ENCODE peak calls at places on chromosomes 4 and X, in seven cellular contexts. Z, X, I, K, C, E and B are unnamed samples. For H3K27me3, the result is how much of the 10 kb centered on the place peaks cover.

GRCh38 chr4:23373269-23373668 is 516.6 kb downstream of the PPARGC1A start:
- DNase-seq in Z (peak), I (peak), C (peak), X (no peak), E (peak), K (no peak), B (peak)

GRCh38 chrX:31099536-31100090 is 27.8 kb upstream of the FTHL17 start:
- DNase-seq in E (no peak), C (no peak), Z (no peak), K (no peak), I (no peak), X (no peak), B (no peak)

GRCh38 chr4:64538219-64538618 is 129.0 kb upstream of the TECRL start:
- DNase-seq in E (no peak), C (no peak), K (peak), X (no peak), Z (no peak), I (no peak), B (no peak)

GRCh38 chr4:169092889-169093522 is 83.0 kb upstream of the CBR4 start:
- DNase-seq in I (no peak), X (no peak), E (no peak), K (no peak), C (no peak), Z (no peak), B (no peak)

GRCh38 chr4:105520819-105521790 is 31.3 kb upstream of the ARHGEF38 start:
- DNase-seq in K (peak), C (peak), E (peak), Z (no peak), I (no peak), X (no peak), B (peak)

GRCh38 chrX:15173411-15173810 is 96.5 kb downstream of the ASB9 start:
- DNase-seq in E (no peak), Z (no peak), K (no peak), I (no peak), C (peak), X (no peak), B (no peak)

GRCh38 chr4:2745981-2746806 is 9.9 kb downstream of the TNIP2 start:
- DNase-seq in X (peak), E (peak), C (peak), I (peak), Z (peak), K (no peak), B (peak)

GRCh38 chr4:153153339-153153851 is 50.8 kb upstream of the TRIM2 start:
- DNase-seq in C (peak), E (peak), I (peak), X (peak), K (peak), Z (peak), B (no peak)

GRCh38 chr4:109600431-109600830 is 40.4 kb downstream of the MCUB start:
- DNase-seq in C (no peak), X (no peak), I (no peak), E (no peak), K (no peak), Z (no peak), B (no peak)

GRCh38 chrX:16836371-16836770 is 33.8 kb downstream of the RBBP7 start:
- DNase-seq in X (no peak), I (peak), K (no peak), Z (no peak), C (peak), E (no peak), B (no peak)

GRCh38 chr4:153538408-153539057 is 72.4 kb downstream of the TMEM131L start:
- DNase-seq in K (no peak), X (peak), C (no peak), E (no peak), Z (no peak), I (no peak), B (no peak)

GRCh38 chrX:9876205-9876604 is 90.0 kb downstream of the SHROOM2 start:
- DNase-seq in K (no peak), Z (no peak), E (no peak), C (no peak), I (no peak), X (no peak), B (no peak)

GRCh38 chrX:110045988-110046387 is 43.1 kb downstream of the TMEM164 start:
- DNase-seq in X (no peak), E (no peak), K (no peak), C (no peak), I (no peak), Z (no peak), B (no peak)

GRCh38 chr4:109164011-109164410 is 138.4 kb downstream of the COL25A1 start:
- DNase-seq in X (no peak), E (no peak), C (peak), Z (no peak), K (no peak), I (no peak), B (peak)

GRCh38 chr4:5366421-5366820 is 315.1 kb downstream of the STK32B start:
- DNase-seq in E (no peak), X (no peak), C (peak), I (no peak), K (no peak), Z (no peak), B (no peak)

GRCh38 chrX:127037179-127037578 is 217.7 kb downstream of the PRR32 start:
- DNase-seq in C (no peak), K (no peak), I (no peak), E (no peak), Z (no peak), X (no peak), B (no peak)

GRCh38 chr4:118981171-118981838 is 92.7 kb downstream of the SYNPO2 start:
- DNase-seq in X (no peak), Z (no peak), C (peak), K (no peak), E (no peak), I (no peak), B (no peak)

GRCh38 chr4:120749445-120750151 is 172.9 kb downstream of the PRDM5 start:
- DNase-seq in E (no peak), I (no peak), K (no peak), Z (no peak), C (no peak), X (no peak), B (no peak)

GRCh38 chr4:188107931-188108843 is 1.2 kb downstream of the TRIML2 start:
- DNase-seq in K (no peak), I (no peak), E (no peak), C (peak), X (no peak), Z (no peak), B (no peak)

GRCh38 chrX:128816919-128817318 is 706.4 kb downstream of the SMARCA1 start:
- DNase-seq in E (no peak), C (no peak), Z (no peak), I (no peak), X (no peak), K (no peak), B (no peak)

GRCh38 chrX:71945435-71945834 is 34.8 kb downstream of the NHSL2 start:
- DNase-seq in Z (no peak), E (no peak), X (no peak), K (no peak), I (no peak), C (no peak), B (no peak)

GRCh38 chrX:71941771-71942170 is 31.1 kb downstream of the NHSL2 start:
- DNase-seq in I (no peak), E (peak), X (no peak), K (no peak), Z (no peak), C (peak), B (no peak)

GRCh38 chrX:71941145-71941544 is 30.5 kb downstream of the NHSL2 start:
- DNase-seq in C (peak), Z (no peak), I (no peak), E (no peak), K (no peak), X (no peak), B (no peak)

GRCh38 chrX:71949363-71949762 is 38.7 kb downstream of the NHSL2 start:
- DNase-seq in I (no peak), Z (no peak), X (no peak), E (no peak), K (no peak), C (no peak), B (no peak)

DNA sequence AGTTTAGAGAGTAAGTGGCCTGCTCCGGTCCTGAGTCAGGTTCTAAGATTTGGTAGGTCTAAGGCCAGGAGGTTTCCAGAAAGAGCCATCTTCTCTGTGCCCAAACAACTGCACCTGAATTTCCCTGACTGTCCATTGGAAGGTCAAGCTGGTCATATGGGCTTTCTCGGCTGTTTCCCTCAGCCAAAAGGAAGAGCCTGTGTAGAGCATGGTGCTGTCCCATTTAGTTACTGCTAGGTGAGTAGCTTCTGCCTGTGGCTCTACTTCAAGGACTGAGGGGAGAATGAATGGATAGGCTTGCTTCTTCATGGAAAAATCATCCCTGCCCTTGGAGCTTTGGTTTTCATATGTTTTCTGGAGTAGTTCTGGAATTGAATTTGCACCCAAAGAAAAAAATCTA is 33.7 kb downstream of the NHSL2 start:
- DNase-seq in E (no peak), Z (no peak), K (no peak), C (no peak), X (no peak), I (no peak), B (no peak)
- H3K27me3 ChIP-seq in E (under half), Z (under half), K (under half), C (under half), X (under half), I (under half), B (under half)

DNA sequence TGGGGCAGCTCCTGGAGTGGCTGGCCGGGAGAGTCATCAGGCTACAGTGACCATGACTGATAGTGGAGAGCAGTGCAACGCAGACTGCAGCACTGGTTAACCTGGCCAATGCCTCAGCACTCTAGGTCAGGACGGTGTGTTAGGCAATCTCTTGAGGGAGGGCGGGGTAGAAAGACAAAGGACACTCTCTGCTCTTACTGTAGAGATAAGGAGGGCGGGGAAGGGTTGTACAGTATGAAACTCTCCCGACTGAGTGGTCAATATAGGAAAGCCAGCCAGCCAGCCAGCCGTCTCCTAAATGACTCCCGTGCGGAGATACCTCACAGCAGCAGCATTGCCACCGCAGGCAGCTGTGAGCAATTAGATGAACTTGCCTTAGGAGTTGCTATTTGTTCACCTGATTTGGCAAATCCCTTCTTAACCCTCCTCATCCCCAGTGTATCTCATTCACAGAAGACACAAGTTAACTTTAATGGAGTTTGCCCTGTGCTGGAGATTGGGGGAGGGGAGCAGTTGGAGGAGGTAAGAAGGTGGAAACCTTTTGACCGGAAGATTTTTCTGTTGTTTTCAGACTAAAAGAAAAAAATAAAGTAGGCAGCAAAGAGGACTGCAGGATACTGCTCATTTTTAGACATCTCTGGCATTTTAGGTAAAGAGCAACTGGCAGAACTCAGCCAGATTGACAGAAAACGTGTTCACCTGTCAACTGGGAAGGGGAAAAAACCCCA is 330.5 kb downstream of the HNRNPD start:
- DNase-seq in C (no peak), K (no peak), X (no peak), E (no peak), I (peak), Z (no peak), B (no peak)
- H3K27me3 ChIP-seq in C (under half), K (under half), X (under half), E (under half), I (under half), Z (half or more), B (under half)

GRCh38 chr4:81049861-81050423 is 19.4 kb downstream of the BMP3 start:
- DNase-seq in I (no peak), E (no peak), X (no peak), K (no peak), Z (no peak), C (no peak), B (no peak)
- H3K27me3 ChIP-seq in I (under half), E (under half), X (under half), K (under half), Z (under half), C (under half), B (under half)

DNA sequence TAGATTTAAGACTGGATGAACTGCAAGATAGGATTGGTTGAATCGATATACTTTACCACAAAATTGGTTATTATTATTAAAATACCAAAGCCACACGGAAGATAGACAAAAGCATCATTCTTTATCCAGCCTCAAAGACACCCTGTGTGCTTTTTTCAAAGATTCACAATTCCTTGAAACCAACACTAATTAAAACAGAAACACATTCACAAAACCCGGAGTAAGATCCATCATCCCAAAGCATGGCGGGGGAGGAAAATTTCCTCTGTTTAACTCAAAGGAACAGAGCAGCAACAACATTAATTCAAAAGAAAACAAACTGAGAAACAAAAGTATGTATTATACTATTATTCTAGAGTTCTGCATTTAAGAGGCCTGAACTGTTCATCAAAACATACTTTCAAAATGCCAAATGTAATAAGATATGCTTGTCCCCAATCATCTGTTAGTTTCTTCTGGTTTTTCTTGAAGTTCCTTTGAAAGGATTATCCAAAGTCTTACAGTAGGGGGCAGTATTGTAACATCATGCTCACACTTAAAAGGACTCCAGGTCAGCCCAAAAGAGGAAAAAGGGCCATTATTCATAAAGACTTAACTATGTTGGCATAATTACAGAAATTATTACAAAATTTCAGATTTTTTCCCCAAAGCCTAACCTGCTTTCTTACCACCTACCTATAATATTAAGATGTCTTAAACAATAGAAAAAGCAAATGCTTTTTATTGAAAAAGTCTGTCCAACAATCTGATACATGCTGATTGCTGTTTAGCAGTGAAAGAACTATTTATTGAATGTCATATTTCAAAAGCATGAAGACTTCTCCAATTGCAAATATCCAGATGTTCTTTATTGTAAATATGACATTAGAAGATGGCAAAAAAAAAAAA is 168.7 kb downstream of the SCFD2 start:
- DNase-seq in C (peak), E (no peak), K (peak), X (no peak), Z (no peak), I (no peak), B (peak)
- H3K27me3 ChIP-seq in C (under half), E (under half), K (under half), X (under half), Z (under half), I (under half), B (under half)

GRCh38 chr4:7141151-7141550 is 51.2 kb upstream of the SORCS2 start:
- DNase-seq in Z (no peak), X (no peak), E (no peak), C (no peak), K (no peak), I (no peak), B (no peak)
- H3K27me3 ChIP-seq in Z (under half), X (under half), E (under half), C (under half), K (under half), I (under half), B (under half)

DNA sequence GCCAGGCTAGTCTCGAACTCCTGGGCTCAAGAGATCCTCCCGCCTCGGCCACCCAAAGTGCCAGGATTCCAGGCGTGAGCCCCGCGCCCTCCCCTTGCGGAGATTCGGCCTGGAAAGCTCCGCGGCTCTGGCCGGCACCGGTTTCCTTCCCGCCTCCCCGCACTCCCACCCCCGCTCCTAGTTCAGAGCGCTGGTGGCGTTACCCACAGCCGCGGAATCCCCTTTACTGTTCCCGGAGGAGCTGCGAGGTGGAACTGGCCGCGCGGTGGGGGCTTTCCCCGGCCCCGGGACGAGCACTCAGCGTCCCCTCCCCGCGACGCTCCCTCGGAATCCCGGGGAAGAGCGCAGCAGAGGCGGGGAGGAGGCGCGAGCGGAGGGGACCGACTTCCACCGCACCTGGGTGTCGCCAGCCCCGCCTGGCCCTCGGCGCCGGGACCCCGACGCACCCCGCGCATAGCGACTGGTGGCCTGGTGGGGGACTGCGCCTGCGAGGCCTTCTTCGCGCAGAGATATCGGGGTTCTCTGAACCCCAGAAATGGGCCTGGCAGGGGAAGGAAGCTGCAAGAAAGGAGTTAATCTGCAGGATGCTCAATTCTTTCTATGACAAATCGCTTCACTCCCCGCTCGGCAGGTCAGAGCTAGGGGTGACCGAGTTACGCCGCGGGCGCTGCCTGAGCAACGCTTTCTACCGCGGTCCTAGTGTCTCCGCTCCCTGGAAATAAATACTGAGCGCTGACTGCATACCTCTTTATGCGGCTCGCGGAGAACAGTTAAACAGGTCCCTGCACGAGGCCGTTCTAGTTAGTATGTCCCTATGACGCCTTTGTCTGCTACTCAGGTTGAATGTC is 14.6 kb upstream of the SLC25A4 start:
- DNase-seq in X (peak), C (peak), I (peak), E (peak), K (no peak), Z (peak), B (no peak)
- H3K27me3 ChIP-seq in X (under half), C (under half), I (under half), E (under half), K (under half), Z (half or more), B (under half)